ENCODE peak calls at places on chromosome 22, in four cellular contexts. T is stomach, U is gastrocnemius medialis, N is tibial nerve. M is an unnamed sample.

GRCh38 chr22:25176799-25177198 is 22.9 kb upstream of the CRYBB3 start:
- DNase-seq in T (no peak), U (no peak), N (no peak), M (no peak)

GRCh38 chr22:40651563-40652501 is 15.3 kb upstream of the MRTFA start:
- DNase-seq in T (peak; percentile 95), U (peak; percentile 97), N (peak; percentile 93), M (peak; percentile 96)

GRCh38 chr22:41561788-41562187 is 978 bp downstream of the CSDC2 start:
- DNase-seq in T (no peak), U (no peak), N (no peak), M (no peak)

GRCh38 chr22:25282671-25283561 is 63.5 kb downstream of the CRYBB2 start:
- DNase-seq in T (no peak), U (no peak), N (no peak), M (no peak)

GRCh38 chr22:26894766-26895485 is 237.5 kb downstream of the MIAT start:
- DNase-seq in T (no peak), U (no peak), N (no peak), M (no peak)

GRCh38 chr22:25663654-25664053 is 78.3 kb upstream of the MYO18B start:
- DNase-seq in T (no peak), U (no peak), N (no peak), M (no peak)

GRCh38 chr22:36775589-36775965 is 342 bp downstream of the IFT27 start:
- DNase-seq in T (peak; percentile 44), U (peak; percentile 33), N (no peak), M (peak; percentile 54)

GRCh38 chr22:22744412-22745224 is 100.2 kb downstream of the GGTLC2 start:
- DNase-seq in T (no peak), U (no peak), N (no peak), M (no peak)

GRCh38 chr22:48919187-48919590 is 908.5 kb downstream of the BRD1 start:
- DNase-seq in T (peak; percentile 16), U (no peak), N (no peak), M (no peak)

GRCh38 chr22:28883917-28884753 is 763 bp downstream of the ZNRF3 start:
- DNase-seq in T (peak; percentile 43), U (peak; percentile 33), N (no peak), M (peak; percentile 57)

GRCh38 chr22:17906978-17907730 is 117.2 kb downstream of the MICAL3 start:
- DNase-seq in T (no peak), U (no peak), N (no peak), M (no peak)

GRCh38 chr22:25404923-25405853 is 159.3 kb upstream of the GRK3 start:
- DNase-seq in T (peak; percentile 83), U (peak; percentile 49), N (peak; percentile 54), M (peak; percentile 78)

GRCh38 chr22:38871360-38872171 is 450 bp downstream of the CBX6 start:
- DNase-seq in T (peak; percentile 25), U (no peak), N (no peak), M (peak; percentile 62)

GRCh38 chr22:38873469-38874411 is 1.7 kb upstream of the CBX6 start:
- DNase-seq in T (peak; percentile 25), U (no peak), N (no peak), M (no peak)

GRCh38 chr22:38874529-38875222 is 2.7 kb upstream of the CBX6 start:
- DNase-seq in T (peak; percentile 9), U (no peak), N (no peak), M (no peak)

GRCh38 chr22:38872172-38872830 is at the start of gene CBX6:
- DNase-seq in T (peak; percentile 97), U (peak; percentile 93), N (peak; percentile 94), M (peak; percentile 98)

GRCh38 chr22:38872831-38873248 is 824 bp upstream of the CBX6 start:
- DNase-seq in T (peak; percentile 51), U (peak; percentile 44), N (no peak), M (peak; percentile 83)
- TF ChIP-seq POLR2A in T (no peak), U (no peak), N (no peak), M (peak; percentile 45)

GRCh38 chr22:43817402-43817801 is 5.3 kb upstream of the EFCAB6 start:
- DNase-seq in T (no peak), U (no peak), N (no peak), M (no peak)

GRCh38 chr22:43821606-43822425 is 9.7 kb upstream of the EFCAB6 start:
- DNase-seq in T (no peak), U (no peak), N (no peak), M (no peak)

GRCh38 chr22:43819691-43820670 is 7.9 kb upstream of the EFCAB6 start:
- DNase-seq in T (no peak), U (no peak), N (no peak), M (no peak)

GRCh38 chr22:43820671-43821305 is 8.7 kb upstream of the EFCAB6 start:
- DNase-seq in T (no peak), U (no peak), N (no peak), M (no peak)

DNA sequence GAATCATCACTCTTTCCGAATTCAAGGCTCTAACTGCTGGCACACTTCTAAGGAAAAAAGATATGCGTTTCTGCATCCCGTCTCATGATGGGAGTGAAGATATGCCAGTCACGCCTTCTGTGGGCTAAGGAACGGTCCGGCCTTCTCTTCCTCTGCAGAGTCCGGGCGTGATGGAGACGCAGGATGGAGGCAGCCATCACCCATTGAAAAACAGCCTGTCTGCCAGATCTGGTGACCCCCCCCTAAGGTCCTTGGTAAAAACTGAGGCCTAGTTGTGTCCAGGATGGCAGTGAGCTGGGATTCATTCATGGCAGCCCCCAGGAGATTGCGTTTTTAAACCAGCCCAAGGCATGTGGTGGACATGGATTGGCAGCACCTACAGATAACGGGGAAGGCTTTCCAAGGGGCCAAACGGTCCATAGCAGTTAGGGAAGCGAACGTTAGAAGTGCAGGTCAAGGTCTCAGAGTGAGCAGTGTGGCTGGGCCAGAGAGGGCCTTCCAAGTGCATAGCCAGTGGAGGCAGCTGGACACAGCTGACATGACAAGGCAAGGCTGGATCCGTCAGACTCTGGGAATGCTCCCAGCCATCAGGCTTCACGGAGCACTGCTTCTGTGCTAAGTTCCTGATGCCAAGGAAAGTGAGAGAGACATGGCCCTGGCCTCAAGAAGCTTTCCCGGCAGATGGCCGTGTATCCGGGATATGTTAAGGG is 7.0 kb upstream of the EFCAB6 start:
- DNase-seq in T (no peak), U (no peak), N (no peak), M (no peak)
- H3K27ac ChIP-seq in T (no peak overlapping the region), U (no peak overlapping the region), N (no peak overlapping the region), M (no peak overlapping the region)

GRCh38 chr22:33578752-33579151 is 341.5 kb downstream of the LARGE1 start:
- DNase-seq in T (no peak), U (no peak), N (no peak), M (no peak)

GRCh38 chr22:33575041-33575440 is 345.2 kb downstream of the LARGE1 start:
- DNase-seq in T (no peak), U (no peak), N (no peak), M (no peak)

GRCh38 chr22:33576205-33576604 is 344.1 kb downstream of the LARGE1 start:
- DNase-seq in T (no peak), U (no peak), N (no peak), M (no peak)

GRCh38 chr22:33579448-33580093 is 340.7 kb downstream of the LARGE1 start:
- DNase-seq in T (peak; percentile 68), U (peak; percentile 34), N (peak; percentile 74), M (peak; percentile 18)

GRCh38 chr22:33577862-33578411 is 342.3 kb downstream of the LARGE1 start:
- DNase-seq in T (no peak), U (no peak), N (no peak), M (no peak)
- TF ChIP-seq CTCF in T (no peak), U (no peak), N (no peak), M (no peak)

GRCh38 chr22:35452351-35452781 is 52.4 kb downstream of the MCM5 start:
- DNase-seq in T (peak; percentile 86), U (no peak), N (no peak), M (no peak)
- TF ChIP-seq POLR2A in T (no peak), U (no peak), N (no peak), M (no peak)

GRCh38 chr22:33598821-33599220 is 321.5 kb downstream of the LARGE1 start:
- DNase-seq in T (no peak), U (no peak), N (no peak), M (no peak)

GRCh38 chr22:33600595-33600994 is 319.7 kb downstream of the LARGE1 start:
- DNase-seq in T (no peak), U (no peak), N (no peak), M (no peak)

GRCh38 chr22:33600113-33600512 is 320.2 kb downstream of the LARGE1 start:
- DNase-seq in T (no peak), U (no peak), N (no peak), M (no peak)

GRCh38 chr22:33601062-33601461 is 319.2 kb downstream of the LARGE1 start:
- DNase-seq in T (no peak), U (no peak), N (no peak), M (no peak)

DNA sequence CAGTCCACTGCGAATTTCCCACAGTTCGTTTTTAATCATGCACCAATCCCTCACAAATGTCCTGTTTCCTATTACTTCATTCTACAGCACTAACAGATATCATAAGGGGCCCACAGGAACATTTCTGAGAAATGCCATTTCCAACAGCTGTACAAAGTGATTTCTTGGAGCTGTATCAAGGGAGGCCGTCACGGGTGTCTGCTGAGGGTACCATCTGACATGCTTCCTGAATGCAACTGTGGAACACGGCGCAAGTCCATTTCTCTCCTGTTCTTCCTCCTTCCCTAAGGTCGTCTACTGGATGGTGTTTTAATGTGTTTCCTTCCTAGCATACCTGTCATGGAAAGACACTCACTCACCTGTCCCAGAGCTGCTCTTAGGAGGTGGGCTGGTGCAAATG is 320.7 kb downstream of the LARGE1 start:
- DNase-seq in T (no peak), U (no peak), N (no peak), M (no peak)
- H3K27ac ChIP-seq in T (no peak overlapping the region), U (no peak overlapping the region), N (no peak overlapping the region), M (no peak overlapping the region)

GRCh38 chr22:31630331-31631329 is 31.4 kb downstream of the PISD start:
- DNase-seq in T (peak; percentile 79), U (peak; percentile 52), N (peak; percentile 55), M (peak; percentile 82)

GRCh38 chr22:31629741-31630184 is 32.3 kb downstream of the PISD start:
- DNase-seq in T (no peak), U (no peak), N (no peak), M (no peak)

GRCh38 chr22:31628362-31628761 is 33.7 kb downstream of the PISD start:
- DNase-seq in T (no peak), U (no peak), N (no peak), M (no peak)

GRCh38 chr22:31627223-31627731 is 34.7 kb downstream of the PISD start:
- DNase-seq in T (peak; percentile 37), U (no peak), N (no peak), M (peak; percentile 55)

DNA sequence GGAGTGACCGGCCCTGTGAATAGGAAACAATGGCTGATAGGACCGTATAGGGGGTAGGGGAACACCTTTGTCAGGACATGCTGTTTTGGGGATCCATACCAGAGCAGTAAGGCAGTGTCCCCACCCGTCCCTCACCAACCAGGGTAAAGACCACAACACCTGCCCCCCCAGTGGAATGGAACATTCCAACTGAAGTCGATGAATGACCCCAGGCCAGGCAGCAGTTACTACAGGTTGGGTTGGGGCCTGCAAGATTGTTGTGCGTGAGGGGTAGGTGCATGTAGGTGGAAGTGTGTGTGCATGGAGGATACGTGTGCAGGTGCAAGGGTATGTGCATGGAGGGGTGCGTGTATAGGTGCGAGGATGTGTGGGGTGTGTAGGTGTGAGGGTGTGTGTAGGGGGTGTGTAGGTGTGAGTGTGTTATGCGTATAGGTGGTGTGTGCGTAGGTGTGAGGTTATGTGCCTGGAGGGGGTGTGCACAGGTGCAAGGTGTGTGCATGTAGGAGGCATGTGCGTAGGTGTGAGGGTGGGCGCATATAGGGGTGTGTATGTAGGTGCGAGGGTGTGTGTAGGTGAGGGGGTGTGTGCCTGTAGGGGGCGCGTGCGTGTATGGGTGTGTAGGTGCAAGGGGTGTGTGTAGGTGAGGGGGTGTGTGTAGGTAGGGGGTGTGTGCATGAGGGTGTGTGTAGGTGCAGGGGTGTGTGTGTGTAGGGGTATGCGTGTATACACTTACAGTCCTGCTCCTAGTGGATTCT is 32.9 kb downstream of the PISD start:
- DNase-seq in T (no peak), U (no peak), N (no peak), M (no peak)
- TF ChIP-seq CTCF in T (no peak), U (no peak), N (no peak), M (no peak)

M was measured in ovary.